ENCODE peak calls at places on chromosomes 13 and 19, in nine cellular contexts. One of them, this sample, is unnamed.
A peak's percentile ranks its signal among the peaks of the same experiment; 100 is the strongest.

GRCh38 chr19:44644391-44645016 is 794 bp downstream of the PVR start:
- DNase-seq in type B pancreatic cell: no peak
- DNase-seq in OCI-LY7: no peak
- DNase-seq in neural crest cell: peak; percentile 18
- DNase-seq in progenitor cell of endocrine pancreas: no peak
- DNase-seq in IMR-90: peak; percentile 49
- DNase-seq in AG10803: no peak
- DNase-seq in DND-41: no peak
- DNase-seq in coronary artery: no peak
- DNase-seq in this sample: no peak

GRCh38 chr13:47908200-47908902 is 92.7 kb downstream of the SUCLA2 start:
- DNase-seq in type B pancreatic cell: no peak
- DNase-seq in OCI-LY7: no peak
- DNase-seq in neural crest cell: no peak
- DNase-seq in progenitor cell of endocrine pancreas: no peak
- DNase-seq in IMR-90: peak; percentile 76
- DNase-seq in AG10803: no peak
- DNase-seq in DND-41: no peak
- DNase-seq in coronary artery: no peak
- DNase-seq in this sample: no peak

GRCh38 chr19:41449079-41449864 is 6.3 kb downstream of the ERICH4 start:
- DNase-seq in type B pancreatic cell: peak; percentile 82
- DNase-seq in OCI-LY7: peak; percentile 71
- DNase-seq in neural crest cell: peak; percentile 90
- DNase-seq in progenitor cell of endocrine pancreas: peak; percentile 78
- DNase-seq in IMR-90: peak; percentile 61
- DNase-seq in AG10803: peak; percentile 57
- DNase-seq in DND-41: peak; percentile 50
- DNase-seq in coronary artery: no peak
- DNase-seq in this sample: peak; percentile 49

GRCh38 chr13:40318366-40318765 is 348.1 kb downstream of the FOXO1 start:
- DNase-seq in type B pancreatic cell: no peak
- DNase-seq in OCI-LY7: peak; percentile 22
- DNase-seq in neural crest cell: no peak
- DNase-seq in progenitor cell of endocrine pancreas: no peak
- DNase-seq in IMR-90: no peak
- DNase-seq in AG10803: no peak
- DNase-seq in DND-41: no peak
- DNase-seq in coronary artery: no peak
- DNase-seq in this sample: no peak

GRCh38 chr13:90717451-90717936 is 630.0 kb upstream of the MIR17HG start:
- DNase-seq in type B pancreatic cell: no peak
- DNase-seq in OCI-LY7: no peak
- DNase-seq in neural crest cell: no peak
- DNase-seq in progenitor cell of endocrine pancreas: no peak
- DNase-seq in IMR-90: peak; percentile 10
- DNase-seq in AG10803: peak; percentile 91
- DNase-seq in DND-41: no peak
- DNase-seq in coronary artery: no peak
- DNase-seq in this sample: no peak

GRCh38 chr19:6221220-6221877 is 58.4 kb downstream of the MLLT1 start:
- DNase-seq in type B pancreatic cell: no peak
- DNase-seq in OCI-LY7: no peak
- DNase-seq in neural crest cell: no peak
- DNase-seq in progenitor cell of endocrine pancreas: no peak
- DNase-seq in IMR-90: no peak
- DNase-seq in AG10803: no peak
- DNase-seq in DND-41: no peak
- DNase-seq in coronary artery: no peak
- DNase-seq in this sample: no peak

GRCh38 chr19:18262917-18263316 is 11.3 kb downstream of the IQCN start:
- DNase-seq in type B pancreatic cell: no peak
- DNase-seq in OCI-LY7: no peak
- DNase-seq in neural crest cell: no peak
- DNase-seq in progenitor cell of endocrine pancreas: no peak
- DNase-seq in IMR-90: no peak
- DNase-seq in AG10803: no peak
- DNase-seq in DND-41: no peak
- DNase-seq in coronary artery: no peak
- DNase-seq in this sample: no peak

GRCh38 chr13:29171244-29171643 is 351.1 kb downstream of the MTUS2 start:
- DNase-seq in type B pancreatic cell: no peak
- DNase-seq in OCI-LY7: no peak
- DNase-seq in neural crest cell: no peak
- DNase-seq in progenitor cell of endocrine pancreas: no peak
- DNase-seq in IMR-90: no peak
- DNase-seq in AG10803: no peak
- DNase-seq in DND-41: no peak
- DNase-seq in coronary artery: no peak
- DNase-seq in this sample: no peak

GRCh38 chr13:48928781-48929430 is 46.8 kb upstream of the FNDC3A start:
- DNase-seq in type B pancreatic cell: no peak
- DNase-seq in OCI-LY7: no peak
- DNase-seq in neural crest cell: no peak
- DNase-seq in progenitor cell of endocrine pancreas: no peak
- DNase-seq in IMR-90: no peak
- DNase-seq in AG10803: no peak
- DNase-seq in DND-41: no peak
- DNase-seq in coronary artery: no peak
- DNase-seq in this sample: no peak

DNA sequence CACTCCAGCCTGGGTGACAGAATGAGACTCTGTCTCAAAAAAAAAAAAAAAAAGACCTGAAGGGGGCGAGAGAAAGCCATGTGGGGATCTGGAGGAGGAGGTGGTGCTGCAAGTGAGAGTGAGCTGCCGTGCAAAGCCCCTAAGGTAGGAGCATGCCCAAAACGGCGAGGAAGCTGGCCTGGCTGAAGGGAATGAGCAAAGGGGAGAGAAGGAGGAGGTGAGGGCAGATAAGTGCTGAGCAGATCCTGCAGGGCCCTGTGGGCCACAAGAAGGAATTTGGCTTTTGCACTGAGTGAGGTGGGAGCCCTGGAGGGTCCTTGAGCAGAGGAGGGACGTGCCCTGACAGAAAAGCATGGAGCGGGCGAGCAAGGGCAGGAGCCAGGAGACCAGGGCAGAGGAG is 19.4 kb upstream of the ADGRE5 start:
- DNase-seq in type B pancreatic cell: no peak
- DNase-seq in OCI-LY7: peak; percentile 57
- DNase-seq in neural crest cell: no peak
- DNase-seq in progenitor cell of endocrine pancreas: no peak
- DNase-seq in IMR-90: no peak
- DNase-seq in AG10803: no peak
- DNase-seq in DND-41: no peak
- DNase-seq in coronary artery: no peak
- DNase-seq in this sample: peak; percentile 43
- TF ChIP-seq CTCF in type B pancreatic cell: peak; percentile 41
- TF ChIP-seq CTCF in OCI-LY7: peak; percentile 53
- TF ChIP-seq CTCF in neural crest cell: no peak
- TF ChIP-seq CTCF in progenitor cell of endocrine pancreas: no peak
- TF ChIP-seq CTCF in IMR-90: no peak
- TF ChIP-seq CTCF in AG10803: peak; percentile 31
- TF ChIP-seq CTCF in DND-41: peak; percentile 30
- TF ChIP-seq CTCF in coronary artery: no peak
- TF ChIP-seq CTCF in this sample: peak; percentile 41

DNA sequence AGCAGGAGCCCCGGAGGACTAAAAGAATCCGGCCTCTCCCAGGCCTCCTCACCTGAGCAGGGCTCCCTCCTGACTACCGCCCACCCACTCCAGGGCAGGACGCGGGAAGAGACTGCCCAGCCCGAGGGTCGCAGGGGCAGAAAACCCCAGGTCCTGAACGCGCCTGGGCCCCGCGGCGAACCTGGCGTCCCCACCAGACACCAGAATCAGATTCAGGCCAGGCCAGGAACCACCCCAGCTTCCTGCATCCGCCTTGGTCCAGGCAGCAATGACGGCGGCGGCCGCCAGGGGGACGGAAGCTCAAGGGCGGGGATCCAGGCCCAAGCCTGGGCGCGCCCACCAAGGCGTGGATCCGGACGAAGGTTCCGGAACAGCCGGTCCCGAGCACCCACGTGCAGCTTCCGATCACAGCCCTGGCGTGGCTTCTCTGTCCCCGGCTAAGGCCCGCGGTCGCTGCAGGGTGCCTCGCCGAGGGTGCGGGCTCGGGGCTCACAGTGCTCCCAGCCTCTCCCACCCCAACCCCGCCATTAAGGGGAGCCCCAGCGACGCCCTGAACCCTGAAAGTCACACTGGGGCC is 3.6 kb downstream of the LGALS7 start:
- DNase-seq in type B pancreatic cell: peak; percentile 78
- DNase-seq in OCI-LY7: peak; percentile 46
- DNase-seq in neural crest cell: peak; percentile 81
- DNase-seq in progenitor cell of endocrine pancreas: peak; percentile 61
- DNase-seq in IMR-90: peak; percentile 38
- DNase-seq in AG10803: peak; percentile 69
- DNase-seq in DND-41: no peak
- DNase-seq in coronary artery: peak; percentile 90
- DNase-seq in this sample: peak; percentile 87
- TF ChIP-seq CTCF in type B pancreatic cell: peak; percentile 84
- TF ChIP-seq CTCF in OCI-LY7: peak; percentile 63
- TF ChIP-seq CTCF in neural crest cell: peak; percentile 80
- TF ChIP-seq CTCF in progenitor cell of endocrine pancreas: peak; percentile 77
- TF ChIP-seq CTCF in IMR-90: peak; percentile 51
- TF ChIP-seq CTCF in AG10803: peak; percentile 54
- TF ChIP-seq CTCF in DND-41: no peak
- TF ChIP-seq CTCF in coronary artery: peak; percentile 90
- TF ChIP-seq CTCF in this sample: peak; percentile 65

GRCh38 chr13:33373624-33374023 is 88.1 kb upstream of the STARD13 start:
- DNase-seq in type B pancreatic cell: no peak
- DNase-seq in OCI-LY7: no peak
- DNase-seq in neural crest cell: no peak
- DNase-seq in progenitor cell of endocrine pancreas: no peak
- DNase-seq in IMR-90: no peak
- DNase-seq in AG10803: no peak
- DNase-seq in DND-41: no peak
- DNase-seq in coronary artery: no peak
- DNase-seq in this sample: no peak
- TF ChIP-seq CTCF in type B pancreatic cell: peak; percentile 47
- TF ChIP-seq CTCF in OCI-LY7: no peak
- TF ChIP-seq CTCF in neural crest cell: peak; percentile 32
- TF ChIP-seq CTCF in progenitor cell of endocrine pancreas: peak; percentile 23
- TF ChIP-seq CTCF in IMR-90: peak; percentile 9
- TF ChIP-seq CTCF in AG10803: peak; percentile 38
- TF ChIP-seq CTCF in DND-41: no peak
- TF ChIP-seq CTCF in coronary artery: no peak
- TF ChIP-seq CTCF in this sample: no peak

DNA sequence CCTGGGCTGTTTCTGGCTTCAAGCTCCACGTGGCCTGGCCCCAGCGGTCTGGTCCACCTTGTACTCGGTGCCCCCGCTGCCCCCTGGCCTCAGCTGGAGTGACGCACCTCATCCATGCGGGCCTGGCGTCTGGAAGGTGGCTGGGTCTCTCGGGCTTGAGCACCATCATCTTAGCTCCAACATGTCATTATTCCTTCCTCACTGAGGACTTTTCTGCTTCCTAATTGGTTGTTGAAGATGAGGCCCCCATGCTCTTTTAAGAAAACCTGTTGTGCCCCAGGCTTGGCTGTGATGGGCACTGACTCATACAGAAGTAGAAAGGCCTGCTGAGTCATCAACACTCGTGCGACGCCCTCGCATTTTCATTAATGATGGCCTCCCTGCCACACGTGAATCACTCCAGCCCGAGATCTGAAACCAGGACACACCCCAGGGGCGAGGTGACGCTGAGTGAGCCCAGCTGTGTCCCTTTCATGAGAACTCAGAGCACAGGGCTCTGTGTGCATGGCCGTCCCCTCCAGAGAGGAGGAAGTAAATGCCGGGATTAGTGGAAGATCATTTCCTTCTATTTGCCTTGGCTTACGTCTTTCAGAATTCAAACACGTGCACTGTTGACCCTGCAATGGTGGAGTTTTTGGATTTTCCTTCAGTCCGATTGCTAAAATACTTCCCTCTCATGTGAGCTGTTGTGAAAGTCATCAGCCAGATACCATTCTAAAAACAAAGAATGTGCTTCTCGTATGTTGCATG is 14.0 kb upstream of the GJA3 start:
- DNase-seq in type B pancreatic cell: no peak
- DNase-seq in OCI-LY7: no peak
- DNase-seq in neural crest cell: no peak
- DNase-seq in progenitor cell of endocrine pancreas: no peak
- DNase-seq in IMR-90: peak; percentile 99
- DNase-seq in AG10803: peak; percentile 86
- DNase-seq in DND-41: no peak
- DNase-seq in coronary artery: peak; percentile 90
- DNase-seq in this sample: no peak
- TF ChIP-seq CTCF in type B pancreatic cell: no peak
- TF ChIP-seq CTCF in OCI-LY7: no peak
- TF ChIP-seq CTCF in neural crest cell: no peak
- TF ChIP-seq CTCF in progenitor cell of endocrine pancreas: no peak
- TF ChIP-seq CTCF in IMR-90: no peak
- TF ChIP-seq CTCF in AG10803: no peak
- TF ChIP-seq CTCF in DND-41: no peak
- TF ChIP-seq CTCF in coronary artery: no peak
- TF ChIP-seq CTCF in this sample: no peak

This sample was measured in CD8-positive, alpha-beta T cell.